ENCODE peak calls at places on chromosomes 1 and 21, in eight cellular contexts. One of them, this sample, is unnamed. For H3K36me3, the result is how much of the 10 kb centered on the place peaks cover.

GRCh38 chr1:192439373-192440025 is 122.7 kb downstream of the RGS21 start:
- DNase-seq in CD8-positive, alpha-beta T cell: no peak
- DNase-seq in GM23248: peak
- DNase-seq in suprapubic skin: no peak
- DNase-seq in brain microvascular endothelial cell: peak
- DNase-seq in GM23338: no peak
- DNase-seq in neuronal stem cell: no peak
- DNase-seq in bronchial epithelial cell: peak
- DNase-seq in this sample: no peak

GRCh38 chr1:184499626-184500025 is 112.8 kb downstream of the C1orf21 start:
- DNase-seq in CD8-positive, alpha-beta T cell: no peak
- DNase-seq in GM23248: peak
- DNase-seq in suprapubic skin: no peak
- DNase-seq in brain microvascular endothelial cell: no peak
- DNase-seq in GM23338: no peak
- DNase-seq in neuronal stem cell: no peak
- DNase-seq in bronchial epithelial cell: no peak
- DNase-seq in this sample: no peak

GRCh38 chr1:108561731-108562326 is 1.9 kb downstream of the EEIG2 start:
- DNase-seq in CD8-positive, alpha-beta T cell: peak
- DNase-seq in GM23248: peak
- DNase-seq in suprapubic skin: peak
- DNase-seq in brain microvascular endothelial cell: no peak
- DNase-seq in GM23338: peak
- DNase-seq in neuronal stem cell: no peak
- DNase-seq in bronchial epithelial cell: peak
- DNase-seq in this sample: peak

GRCh38 chr21:37579356-37579755 is 212.8 kb downstream of the DYRK1A start:
- DNase-seq in CD8-positive, alpha-beta T cell: no peak
- DNase-seq in GM23248: no peak
- DNase-seq in suprapubic skin: no peak
- DNase-seq in brain microvascular endothelial cell: no peak
- DNase-seq in GM23338: no peak
- DNase-seq in neuronal stem cell: no peak
- DNase-seq in bronchial epithelial cell: no peak
- DNase-seq in this sample: no peak

GRCh38 chr1:25695066-25695990 is 78.7 kb downstream of the MAN1C1 start:
- DNase-seq in CD8-positive, alpha-beta T cell: no peak
- DNase-seq in GM23248: peak
- DNase-seq in suprapubic skin: peak
- DNase-seq in brain microvascular endothelial cell: peak
- DNase-seq in GM23338: peak
- DNase-seq in neuronal stem cell: no peak
- DNase-seq in bronchial epithelial cell: peak
- DNase-seq in this sample: peak

GRCh38 chr1:200668514-200669313 is 993 bp downstream of the DDX59 start:
- DNase-seq in CD8-positive, alpha-beta T cell: no peak
- DNase-seq in GM23248: no peak
- DNase-seq in suprapubic skin: no peak
- DNase-seq in brain microvascular endothelial cell: no peak
- DNase-seq in GM23338: no peak
- DNase-seq in neuronal stem cell: no peak
- DNase-seq in bronchial epithelial cell: no peak
- DNase-seq in this sample: no peak

GRCh38 chr1:54259546-54259945 is 59.6 kb downstream of the MRPL37 start:
- DNase-seq in CD8-positive, alpha-beta T cell: no peak
- DNase-seq in GM23248: no peak
- DNase-seq in suprapubic skin: no peak
- DNase-seq in brain microvascular endothelial cell: no peak
- DNase-seq in GM23338: no peak
- DNase-seq in neuronal stem cell: no peak
- DNase-seq in bronchial epithelial cell: no peak
- DNase-seq in this sample: no peak

GRCh38 chr1:33336580-33336979 is 15.7 kb upstream of the A3GALT2 start:
- DNase-seq in CD8-positive, alpha-beta T cell: no peak
- DNase-seq in GM23248: no peak
- DNase-seq in suprapubic skin: no peak
- DNase-seq in brain microvascular endothelial cell: no peak
- DNase-seq in GM23338: no peak
- DNase-seq in neuronal stem cell: no peak
- DNase-seq in bronchial epithelial cell: no peak
- DNase-seq in this sample: no peak

GRCh38 chr1:117120774-117121588 is 568 bp downstream of the TRIM45 start:
- DNase-seq in CD8-positive, alpha-beta T cell: no peak
- DNase-seq in GM23248: peak
- DNase-seq in suprapubic skin: no peak
- DNase-seq in brain microvascular endothelial cell: no peak
- DNase-seq in GM23338: peak
- DNase-seq in neuronal stem cell: no peak
- DNase-seq in bronchial epithelial cell: no peak
- DNase-seq in this sample: no peak

GRCh38 chr21:28657576-28657975 is 335.1 kb downstream of the LTN1 start:
- DNase-seq in CD8-positive, alpha-beta T cell: no peak
- DNase-seq in GM23248: no peak
- DNase-seq in suprapubic skin: no peak
- DNase-seq in brain microvascular endothelial cell: no peak
- DNase-seq in GM23338: no peak
- DNase-seq in neuronal stem cell: no peak
- DNase-seq in bronchial epithelial cell: no peak
- DNase-seq in this sample: no peak

GRCh38 chr1:225561675-225562074 is 91.2 kb downstream of the ENAH start:
- DNase-seq in CD8-positive, alpha-beta T cell: no peak
- DNase-seq in GM23248: no peak
- DNase-seq in suprapubic skin: no peak
- DNase-seq in brain microvascular endothelial cell: no peak
- DNase-seq in GM23338: no peak
- DNase-seq in neuronal stem cell: no peak
- DNase-seq in bronchial epithelial cell: no peak
- DNase-seq in this sample: no peak

GRCh38 chr1:180611016-180611930 is 20.5 kb upstream of the XPR1 start:
- DNase-seq in CD8-positive, alpha-beta T cell: no peak
- DNase-seq in GM23248: peak
- DNase-seq in suprapubic skin: no peak
- DNase-seq in brain microvascular endothelial cell: no peak
- DNase-seq in GM23338: no peak
- DNase-seq in neuronal stem cell: no peak
- DNase-seq in bronchial epithelial cell: peak
- DNase-seq in this sample: no peak

GRCh38 chr1:4175566-4176405 is 275.7 kb upstream of the C1orf174 start:
- DNase-seq in CD8-positive, alpha-beta T cell: no peak
- DNase-seq in GM23248: no peak
- DNase-seq in suprapubic skin: no peak
- DNase-seq in brain microvascular endothelial cell: no peak
- DNase-seq in GM23338: no peak
- DNase-seq in neuronal stem cell: no peak
- DNase-seq in bronchial epithelial cell: no peak
- DNase-seq in this sample: peak

DNA sequence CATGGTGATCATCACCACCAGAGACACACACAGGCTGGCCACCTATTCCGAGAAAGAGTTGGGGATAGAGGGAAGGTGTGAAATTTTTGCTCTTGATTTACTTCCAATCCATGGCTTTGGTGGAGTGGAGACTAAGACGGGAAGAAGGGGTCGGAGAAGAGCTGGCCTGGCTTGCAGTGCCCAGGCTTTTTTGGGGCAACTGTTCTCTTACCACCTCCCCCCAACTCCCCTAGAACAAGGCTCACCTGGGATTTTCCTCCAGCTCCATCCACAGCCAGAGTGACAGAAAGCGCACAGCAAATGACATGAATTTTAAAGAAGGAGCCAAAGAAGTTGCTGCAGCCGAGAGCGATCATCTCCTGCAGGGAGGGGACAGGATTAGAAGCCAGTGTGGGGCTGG is 16.0 kb downstream of the SLC26A9 start:
- DNase-seq in CD8-positive, alpha-beta T cell: no peak
- DNase-seq in GM23248: no peak
- DNase-seq in suprapubic skin: peak
- DNase-seq in brain microvascular endothelial cell: no peak
- DNase-seq in GM23338: no peak
- DNase-seq in neuronal stem cell: no peak
- DNase-seq in bronchial epithelial cell: no peak
- DNase-seq in this sample: no peak
- H3K4me3 ChIP-seq in CD8-positive, alpha-beta T cell: no peak
- H3K4me3 ChIP-seq in GM23248: no peak
- H3K4me3 ChIP-seq in suprapubic skin: no peak
- H3K4me3 ChIP-seq in brain microvascular endothelial cell: no peak
- H3K4me3 ChIP-seq in GM23338: no peak
- H3K4me3 ChIP-seq in neuronal stem cell: no peak
- H3K4me3 ChIP-seq in bronchial epithelial cell: no peak
- H3K4me3 ChIP-seq in this sample: no peak

DNA sequence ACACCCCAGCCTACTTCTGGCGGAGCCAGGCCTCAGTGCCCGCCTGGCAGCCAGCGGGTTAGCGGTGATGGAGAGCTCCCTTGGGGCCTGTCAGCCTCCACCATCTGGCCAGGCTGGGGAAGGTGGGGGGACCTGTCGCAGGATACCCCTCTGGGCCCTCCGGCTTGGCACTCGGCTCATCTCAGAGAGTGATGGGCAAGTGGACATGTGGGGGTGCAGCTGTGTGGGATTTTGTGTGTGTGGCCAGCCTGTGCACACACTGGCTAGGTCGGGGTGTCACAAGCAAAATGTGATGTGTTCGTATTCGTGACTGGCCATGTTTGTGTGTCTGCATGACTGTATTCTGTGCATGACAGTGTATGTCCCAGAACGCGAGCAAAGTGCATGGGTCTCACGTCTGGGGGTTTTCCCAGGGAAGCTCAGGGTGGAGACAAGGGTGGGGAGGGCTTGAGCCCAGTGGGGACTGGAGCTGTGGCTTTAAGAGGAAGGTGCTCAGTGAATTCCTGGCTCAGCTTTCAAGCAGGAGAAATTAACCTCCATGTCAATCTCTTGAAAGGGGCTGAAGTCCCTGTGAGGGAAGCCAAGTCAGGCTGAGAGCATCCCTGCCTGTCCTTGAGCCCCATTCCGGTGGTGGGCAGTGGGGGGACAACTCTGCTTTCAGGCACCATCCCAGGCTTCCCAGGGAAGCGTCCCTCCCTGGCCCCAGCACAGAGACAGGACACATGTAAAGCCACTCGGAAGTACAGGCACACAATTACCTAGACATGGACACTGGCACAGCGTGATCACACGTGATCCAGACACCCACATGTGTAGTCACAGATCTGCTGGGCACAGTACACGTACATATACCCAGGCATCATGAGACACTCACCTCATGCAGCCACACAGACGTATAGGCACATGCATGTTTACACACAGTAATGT is 21.1 kb upstream of the ADGRB2 start:
- DNase-seq in CD8-positive, alpha-beta T cell: no peak
- DNase-seq in GM23248: no peak
- DNase-seq in suprapubic skin: peak
- DNase-seq in brain microvascular endothelial cell: no peak
- DNase-seq in GM23338: no peak
- DNase-seq in neuronal stem cell: no peak
- DNase-seq in bronchial epithelial cell: no peak
- DNase-seq in this sample: peak
- H3K36me3 ChIP-seq in CD8-positive, alpha-beta T cell: under half
- H3K36me3 ChIP-seq in GM23248: under half
- H3K36me3 ChIP-seq in suprapubic skin: under half
- H3K36me3 ChIP-seq in brain microvascular endothelial cell: under half
- H3K36me3 ChIP-seq in GM23338: under half
- H3K36me3 ChIP-seq in neuronal stem cell: under half
- H3K36me3 ChIP-seq in bronchial epithelial cell: under half
- H3K36me3 ChIP-seq in this sample: under half

GRCh38 chr1:161728376-161729226 is 7.3 kb downstream of the FCRLB start:
- DNase-seq in CD8-positive, alpha-beta T cell: no peak
- DNase-seq in GM23248: no peak
- DNase-seq in suprapubic skin: no peak
- DNase-seq in brain microvascular endothelial cell: no peak
- DNase-seq in GM23338: no peak
- DNase-seq in neuronal stem cell: no peak
- DNase-seq in bronchial epithelial cell: no peak
- DNase-seq in this sample: no peak

GRCh38 chr1:161730050-161730564 is 8.8 kb downstream of the FCRLB start:
- DNase-seq in CD8-positive, alpha-beta T cell: no peak
- DNase-seq in GM23248: peak
- DNase-seq in suprapubic skin: no peak
- DNase-seq in brain microvascular endothelial cell: peak
- DNase-seq in GM23338: no peak
- DNase-seq in neuronal stem cell: no peak
- DNase-seq in bronchial epithelial cell: peak
- DNase-seq in this sample: no peak

GRCh38 chr1:161725888-161726630 is 4.7 kb downstream of the FCRLB start:
- DNase-seq in CD8-positive, alpha-beta T cell: peak
- DNase-seq in GM23248: peak
- DNase-seq in suprapubic skin: peak
- DNase-seq in brain microvascular endothelial cell: peak
- DNase-seq in GM23338: peak
- DNase-seq in neuronal stem cell: peak
- DNase-seq in bronchial epithelial cell: no peak
- DNase-seq in this sample: peak

GRCh38 chr1:161726631-161727342 is 5.4 kb downstream of the FCRLB start:
- DNase-seq in CD8-positive, alpha-beta T cell: peak
- DNase-seq in GM23248: peak
- DNase-seq in suprapubic skin: peak
- DNase-seq in brain microvascular endothelial cell: peak
- DNase-seq in GM23338: peak
- DNase-seq in neuronal stem cell: peak
- DNase-seq in bronchial epithelial cell: no peak
- DNase-seq in this sample: peak

GRCh38 chr1:161727343-161727924 is 6.1 kb downstream of the FCRLB start:
- DNase-seq in CD8-positive, alpha-beta T cell: no peak
- DNase-seq in GM23248: peak
- DNase-seq in suprapubic skin: peak
- DNase-seq in brain microvascular endothelial cell: peak
- DNase-seq in GM23338: peak
- DNase-seq in neuronal stem cell: no peak
- DNase-seq in bronchial epithelial cell: no peak
- DNase-seq in this sample: no peak
- H3K4me3 ChIP-seq in CD8-positive, alpha-beta T cell: peak
- H3K4me3 ChIP-seq in GM23248: peak
- H3K4me3 ChIP-seq in suprapubic skin: peak
- H3K4me3 ChIP-seq in brain microvascular endothelial cell: peak
- H3K4me3 ChIP-seq in GM23338: peak
- H3K4me3 ChIP-seq in neuronal stem cell: peak
- H3K4me3 ChIP-seq in bronchial epithelial cell: peak
- H3K4me3 ChIP-seq in this sample: peak

GRCh38 chr1:210709694-210710093 is 381.0 kb downstream of the HHAT start:
- DNase-seq in CD8-positive, alpha-beta T cell: no peak
- DNase-seq in GM23248: peak
- DNase-seq in suprapubic skin: no peak
- DNase-seq in brain microvascular endothelial cell: no peak
- DNase-seq in GM23338: no peak
- DNase-seq in neuronal stem cell: no peak
- DNase-seq in bronchial epithelial cell: peak
- DNase-seq in this sample: no peak

GRCh38 chr1:210706246-210706645 is 377.5 kb downstream of the HHAT start:
- DNase-seq in CD8-positive, alpha-beta T cell: no peak
- DNase-seq in GM23248: no peak
- DNase-seq in suprapubic skin: no peak
- DNase-seq in brain microvascular endothelial cell: no peak
- DNase-seq in GM23338: no peak
- DNase-seq in neuronal stem cell: no peak
- DNase-seq in bronchial epithelial cell: no peak
- DNase-seq in this sample: no peak

GRCh38 chr1:210711825-210712224 is 383.1 kb downstream of the HHAT start:
- DNase-seq in CD8-positive, alpha-beta T cell: no peak
- DNase-seq in GM23248: no peak
- DNase-seq in suprapubic skin: no peak
- DNase-seq in brain microvascular endothelial cell: no peak
- DNase-seq in GM23338: peak
- DNase-seq in neuronal stem cell: no peak
- DNase-seq in bronchial epithelial cell: no peak
- DNase-seq in this sample: no peak

GRCh38 chr1:210702512-210702911 is 373.8 kb downstream of the HHAT start:
- DNase-seq in CD8-positive, alpha-beta T cell: no peak
- DNase-seq in GM23248: no peak
- DNase-seq in suprapubic skin: no peak
- DNase-seq in brain microvascular endothelial cell: no peak
- DNase-seq in GM23338: peak
- DNase-seq in neuronal stem cell: no peak
- DNase-seq in bronchial epithelial cell: no peak
- DNase-seq in this sample: peak

GRCh38 chr1:210707300-210707699 is 378.6 kb downstream of the HHAT start:
- DNase-seq in CD8-positive, alpha-beta T cell: no peak
- DNase-seq in GM23248: no peak
- DNase-seq in suprapubic skin: no peak
- DNase-seq in brain microvascular endothelial cell: no peak
- DNase-seq in GM23338: no peak
- DNase-seq in neuronal stem cell: no peak
- DNase-seq in bronchial epithelial cell: no peak
- DNase-seq in this sample: no peak
- H3K36me3 ChIP-seq in CD8-positive, alpha-beta T cell: under half
- H3K36me3 ChIP-seq in GM23248: under half
- H3K36me3 ChIP-seq in suprapubic skin: under half
- H3K36me3 ChIP-seq in brain microvascular endothelial cell: under half
- H3K36me3 ChIP-seq in GM23338: under half
- H3K36me3 ChIP-seq in neuronal stem cell: under half
- H3K36me3 ChIP-seq in bronchial epithelial cell: under half
- H3K36me3 ChIP-seq in this sample: under half